ENCODE peak calls at places on chromosomes 6 and 20, in four cellular contexts. One of them, this sample, is unnamed.

GRCh38 chr6:12458558-12458957 is 168.4 kb downstream of the EDN1 start:
- DNase-seq in K562: no peak
- DNase-seq in H1: no peak
- DNase-seq in transverse colon: no peak
- DNase-seq in this sample: no peak

GRCh38 chr20:57435105-57435497 is 43.9 kb downstream of the RBM38 start:
- DNase-seq in K562: no peak
- DNase-seq in H1: no peak
- DNase-seq in transverse colon: no peak
- DNase-seq in this sample: no peak

GRCh38 chr6:82555801-82556200 is 192.2 kb downstream of the TPBG start:
- DNase-seq in transverse colon: no peak
- DNase-seq in K562: no peak
- DNase-seq in H1: no peak
- DNase-seq in this sample: no peak

GRCh38 chr20:32181606-32182005 is 25.9 kb downstream of the PLAGL2 start:
- DNase-seq in K562: no peak
- DNase-seq in transverse colon: no peak
- DNase-seq in H1: no peak
- DNase-seq in this sample: no peak

GRCh38 chr20:36167826-36168634 is 13.5 kb downstream of the EPB41L1 start:
- DNase-seq in transverse colon: no peak
- DNase-seq in H1: no peak
- DNase-seq in K562: peak
- DNase-seq in this sample: no peak

GRCh38 chr6:82380566-82381185 is 17.1 kb downstream of the TPBG start:
- DNase-seq in transverse colon: no peak
- DNase-seq in H1: no peak
- DNase-seq in K562: no peak
- DNase-seq in this sample: no peak

GRCh38 chr6:157317129-157317814 is 6.0 kb downstream of the TMEM242 start:
- DNase-seq in K562: peak
- DNase-seq in transverse colon: peak
- DNase-seq in H1: no peak
- DNase-seq in this sample: no peak

GRCh38 chr6:1103027-1103426 is 208.9 kb upstream of the FOXQ1 start:
- DNase-seq in K562: no peak
- DNase-seq in transverse colon: no peak
- DNase-seq in H1: no peak
- DNase-seq in this sample: no peak

GRCh38 chr20:13396036-13396435 is 175.0 kb downstream of the ISM1 start:
- DNase-seq in K562: no peak
- DNase-seq in transverse colon: no peak
- DNase-seq in H1: no peak
- DNase-seq in this sample: no peak

GRCh38 chr6:14652536-14652935 is 535.0 kb downstream of the CD83 start:
- DNase-seq in H1: no peak
- DNase-seq in transverse colon: no peak
- DNase-seq in K562: no peak
- DNase-seq in this sample: no peak

GRCh38 chr6:90758741-90759140 is 171.9 kb upstream of the MAP3K7 start:
- DNase-seq in H1: no peak
- DNase-seq in K562: no peak
- DNase-seq in transverse colon: no peak
- DNase-seq in this sample: no peak

GRCh38 chr20:20303742-20304141 is 64.2 kb upstream of the INSM1 start:
- DNase-seq in transverse colon: no peak
- DNase-seq in K562: no peak
- DNase-seq in H1: no peak
- DNase-seq in this sample: no peak

GRCh38 chr20:47730744-47731143 is 54.5 kb downstream of the SULF2 start:
- DNase-seq in H1: no peak
- DNase-seq in transverse colon: no peak
- DNase-seq in K562: no peak
- DNase-seq in this sample: no peak

GRCh38 chr20:63234693-63235398 is 859 bp upstream of the BIRC7 start:
- DNase-seq in K562: peak
- DNase-seq in transverse colon: peak
- DNase-seq in H1: no peak
- DNase-seq in this sample: no peak

GRCh38 chr20:63238491-63239126 is 2.9 kb downstream of the BIRC7 start:
- DNase-seq in K562: peak
- DNase-seq in H1: no peak
- DNase-seq in transverse colon: no peak
- DNase-seq in this sample: no peak

GRCh38 chr20:63235399-63235983 is at the start of gene BIRC7:
- DNase-seq in K562: peak
- DNase-seq in transverse colon: no peak
- DNase-seq in H1: no peak
- DNase-seq in this sample: no peak

GRCh38 chr20:63233924-63234323 is 1.8 kb upstream of the BIRC7 start:
- DNase-seq in H1: no peak
- DNase-seq in transverse colon: no peak
- DNase-seq in K562: no peak
- DNase-seq in this sample: no peak

DNA sequence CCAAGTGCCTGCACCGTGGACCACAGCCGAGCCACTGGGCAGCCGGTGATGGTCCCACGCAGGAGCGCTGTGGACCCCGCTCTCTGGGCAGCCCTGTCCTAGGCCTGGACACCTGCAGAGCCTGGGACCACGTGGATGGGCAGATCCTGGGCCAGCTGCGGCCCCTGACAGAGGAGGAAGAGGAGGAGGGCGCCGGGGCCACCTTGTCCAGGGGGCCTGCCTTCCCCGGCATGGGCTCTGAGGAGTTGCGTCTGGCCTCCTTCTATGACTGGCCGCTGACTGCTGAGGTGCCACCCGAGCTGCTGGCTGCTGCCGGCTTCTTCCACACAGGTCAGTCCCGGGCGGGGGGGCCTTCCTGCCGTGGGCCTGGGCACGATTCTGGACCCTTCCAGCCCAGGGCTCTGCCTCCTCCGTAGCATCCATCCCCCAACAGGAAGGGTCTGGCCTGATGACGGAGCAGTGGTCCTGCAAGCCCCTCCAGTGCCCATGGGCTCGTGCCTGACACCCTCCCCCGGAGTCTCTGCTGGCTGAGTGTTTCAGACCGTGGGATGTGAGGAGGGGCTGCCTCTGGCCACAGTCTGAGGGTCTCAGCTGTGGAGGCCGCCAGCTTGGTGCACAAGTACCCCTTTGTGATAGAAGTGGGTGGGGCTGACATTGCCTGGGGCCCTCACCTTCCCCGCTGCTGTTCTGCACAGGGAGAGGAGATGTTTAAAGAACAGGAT is 572 bp downstream of the BIRC7 start:
- DNase-seq in H1: no peak
- DNase-seq in transverse colon: no peak
- DNase-seq in K562: no peak
- DNase-seq in this sample: no peak
- H3K27ac ChIP-seq in H1: no peak
- H3K27ac ChIP-seq in transverse colon: no peak
- H3K27ac ChIP-seq in K562: no peak
- H3K27ac ChIP-seq in this sample: no peak

DNA sequence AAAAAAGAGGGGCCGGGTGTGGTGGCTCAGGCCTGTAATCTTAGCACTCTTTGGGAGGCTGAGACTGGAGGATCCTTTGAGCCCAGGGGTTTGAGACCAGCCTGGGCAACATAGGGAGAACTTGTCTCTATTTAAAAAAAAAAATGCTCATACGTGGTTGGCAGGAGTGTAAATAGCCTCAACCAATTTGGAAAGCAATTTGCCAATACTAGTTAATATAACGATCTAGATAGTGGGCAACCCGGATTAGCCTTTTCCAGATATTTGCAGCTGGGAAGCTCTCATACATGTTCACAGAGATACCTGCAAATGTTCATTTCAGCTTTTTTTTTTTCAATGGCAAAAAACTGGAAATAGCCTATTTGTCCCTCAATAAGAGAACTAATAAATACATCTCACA is 39.0 kb upstream of the SLC23A2 start:
- DNase-seq in K562: no peak
- DNase-seq in H1: no peak
- DNase-seq in transverse colon: no peak
- DNase-seq in this sample: no peak
- TF ChIP-seq POLR2AphosphoS5 in K562: no peak
- TF ChIP-seq POLR2AphosphoS5 in H1: no peak
- TF ChIP-seq POLR2AphosphoS5 in transverse colon: no peak
- TF ChIP-seq POLR2AphosphoS5 in this sample: no peak

GRCh38 chr20:25282796-25283195 is 34.9 kb downstream of the PYGB start:
- DNase-seq in K562: no peak
- DNase-seq in H1: no peak
- DNase-seq in transverse colon: peak
- DNase-seq in this sample: no peak
- H3K27ac ChIP-seq in K562: no peak
- H3K27ac ChIP-seq in H1: no peak
- H3K27ac ChIP-seq in transverse colon: no peak
- H3K27ac ChIP-seq in this sample: no peak

GRCh38 chr6:142458857-142459256 is 157.1 kb downstream of the ADGRG6 start:
- DNase-seq in transverse colon: no peak
- DNase-seq in H1: no peak
- DNase-seq in K562: no peak
- DNase-seq in this sample: no peak

GRCh38 chr6:142459267-142459666 is 157.5 kb downstream of the ADGRG6 start:
- DNase-seq in transverse colon: no peak
- DNase-seq in H1: no peak
- DNase-seq in K562: no peak
- DNase-seq in this sample: no peak

GRCh38 chr6:142457638-142458406 is 156.0 kb downstream of the ADGRG6 start:
- DNase-seq in H1: no peak
- DNase-seq in K562: no peak
- DNase-seq in transverse colon: no peak
- DNase-seq in this sample: no peak

GRCh38 chr6:142452993-142453392 is 151.2 kb downstream of the ADGRG6 start:
- DNase-seq in transverse colon: no peak
- DNase-seq in H1: no peak
- DNase-seq in K562: no peak
- DNase-seq in this sample: no peak

DNA sequence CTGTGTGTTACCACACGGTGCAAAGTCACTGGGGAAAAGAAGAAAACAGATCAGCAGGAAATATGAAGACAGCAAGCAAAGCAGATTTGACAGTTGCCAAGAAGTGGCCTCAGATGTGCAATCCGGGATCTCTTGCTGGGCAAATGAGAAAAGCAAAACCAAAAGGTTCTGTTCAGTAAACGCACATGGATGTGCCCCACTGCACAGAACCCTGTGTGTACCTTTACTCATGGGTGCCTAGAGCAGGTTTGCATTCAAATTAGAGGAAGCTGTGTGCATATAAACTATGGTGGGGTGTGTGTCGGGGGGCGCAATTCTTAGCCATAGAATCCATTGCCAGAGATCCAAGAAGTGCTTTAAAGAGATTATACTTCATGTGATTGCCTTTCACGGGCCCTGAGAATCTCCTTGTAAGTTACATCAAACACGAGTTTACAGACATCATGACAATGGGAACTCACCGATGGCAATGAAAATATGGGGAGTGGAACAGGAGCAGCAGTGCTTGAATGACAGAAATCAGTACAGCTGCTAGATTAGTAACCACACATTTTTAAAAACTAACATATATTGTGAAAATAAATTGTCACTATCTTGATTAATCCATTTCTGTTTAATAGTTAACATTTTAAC is 154.3 kb downstream of the ADGRG6 start:
- DNase-seq in transverse colon: no peak
- DNase-seq in H1: no peak
- DNase-seq in K562: no peak
- DNase-seq in this sample: no peak
- TF ChIP-seq POLR2AphosphoS5 in transverse colon: no peak
- TF ChIP-seq POLR2AphosphoS5 in H1: no peak
- TF ChIP-seq POLR2AphosphoS5 in K562: no peak
- TF ChIP-seq POLR2AphosphoS5 in this sample: no peak

This sample was measured in SK-N-MC.